ENCODE peak calls at places on chromosomes 13 and 19, in nine cellular contexts. L is transverse colon; U is CD8-positive, alpha-beta memory T cell; D is CD4-positive, alpha-beta T cell; I is T-cell; K is cerebellar nuclear complex; B is HFFc6; A is effector memory CD8-positive, alpha-beta T cell; T is Caco-2. X is an unnamed sample.

GRCh38 chr19:41373993-41374392 is 2.3 kb upstream of the TMEM91 start:
- DNase-seq in L (peak), U (no peak), D (no peak), I (no peak), K (peak), B (peak), A (no peak), T (no peak), X (peak)

GRCh38 chr13:49063526-49063925 is 87.8 kb downstream of the FNDC3A start:
- DNase-seq in L (no peak), U (no peak), D (no peak), I (no peak), K (no peak), B (peak), A (no peak), T (no peak), X (no peak)

GRCh38 chr19:14890616-14891379 is 4.9 kb upstream of the OR7A17 start:
- DNase-seq in L (peak), U (no peak), D (no peak), I (no peak), K (no peak), B (no peak), A (no peak), T (no peak), X (no peak)

GRCh38 chr19:4208385-4209094 is 20.8 kb upstream of the EBI3 start:
- DNase-seq in L (peak), U (no peak), D (no peak), I (no peak), K (no peak), B (peak), A (no peak), T (no peak), X (peak)

GRCh38 chr19:9474975-9475374 is 23.4 kb downstream of the ZNF560 start:
- DNase-seq in L (no peak), U (no peak), D (no peak), I (no peak), K (no peak), B (no peak), A (no peak), T (no peak), X (no peak)

GRCh38 chr13:43676320-43676719 is 110.5 kb downstream of the ENOX1 start:
- DNase-seq in L (no peak), U (no peak), D (no peak), I (no peak), K (no peak), B (no peak), A (no peak), T (no peak), X (no peak)

GRCh38 chr19:32924200-32924599 is 47.6 kb downstream of the CEP89 start:
- DNase-seq in L (peak), U (no peak), D (no peak), I (no peak), K (no peak), B (peak), A (no peak), T (no peak), X (peak)

GRCh38 chr19:55216461-55217198 is 7.3 kb upstream of the PTPRH start:
- DNase-seq in L (peak), U (no peak), D (peak), I (peak), K (peak), B (peak), A (peak), T (peak), X (peak)

GRCh38 chr19:4120531-4120930 is 3.4 kb downstream of the MAP2K2 start:
- DNase-seq in L (no peak), U (no peak), D (no peak), I (no peak), K (no peak), B (peak), A (no peak), T (no peak), X (no peak)

GRCh38 chr13:66353664-66354063 is 876.5 kb downstream of the PCDH9 start:
- DNase-seq in L (no peak), U (no peak), D (no peak), I (no peak), K (no peak), B (no peak), A (no peak), T (no peak), X (no peak)

GRCh38 chr13:74761794-74762193 is 627.6 kb upstream of the KLF12 start:
- DNase-seq in L (no peak), U (no peak), D (no peak), I (no peak), K (no peak), B (no peak), A (no peak), T (no peak), X (no peak)

GRCh38 chr13:77916481-77916880 is 2.1 kb downstream of the EDNRB start:
- DNase-seq in L (no peak), U (no peak), D (no peak), I (no peak), K (no peak), B (no peak), A (no peak), T (no peak), X (no peak)

GRCh38 chr13:97367016-97367415 is 67.0 kb upstream of the RAP2A start:
- DNase-seq in L (no peak), U (no peak), D (no peak), I (no peak), K (no peak), B (peak), A (no peak), T (no peak), X (no peak)

GRCh38 chr13:60642552-60642951 is 245.5 kb downstream of the TDRD3 start:
- DNase-seq in L (no peak), U (no peak), D (no peak), I (no peak), K (no peak), B (no peak), A (no peak), T (no peak), X (no peak)

GRCh38 chr19:50492303-50493052 is 15.8 kb upstream of the GARIN5A start:
- DNase-seq in L (no peak), U (no peak), D (no peak), I (no peak), K (no peak), B (no peak), A (no peak), T (no peak), X (no peak)

GRCh38 chr13:41361501-41361900 is 50.4 kb downstream of the NAA16 start:
- DNase-seq in L (no peak), U (no peak), D (no peak), I (no peak), K (no peak), B (peak), A (no peak), T (no peak), X (no peak)

GRCh38 chr19:39916851-39917396 is 17.5 kb downstream of the FCGBP start:
- DNase-seq in L (no peak), U (no peak), D (no peak), I (no peak), K (no peak), B (no peak), A (no peak), T (no peak), X (peak)

GRCh38 chr13:39777527-39778061 is 122.1 kb downstream of the COG6 start:
- DNase-seq in L (no peak), U (no peak), D (no peak), I (no peak), K (no peak), B (peak), A (no peak), T (no peak), X (no peak)

GRCh38 chr19:4553092-4553695 is 6.3 kb downstream of the SEMA6B start:
- DNase-seq in L (no peak), U (no peak), D (no peak), I (no peak), K (no peak), B (no peak), A (no peak), T (no peak), X (no peak)